ENCODE peak calls at places on chromosomes 12 and 14, in eight cellular contexts. O is PC-3; G is H7; A is effector memory CD4-positive, alpha-beta T cell; E is CD8-positive, alpha-beta T cell; S is BE2C; Q is brain microvascular endothelial cell; F is RWPE2. P is an unnamed sample.

GRCh38 chr12:10967409-10967808 is 19.3 kb downstream of the TAS2R50 start:
- DNase-seq in O (no peak), G (no peak), A (no peak), E (no peak), S (no peak), Q (no peak), F (no peak), P (no peak)

GRCh38 chr12:129750426-129750825 is 153.4 kb downstream of the TMEM132D start:
- DNase-seq in O (no peak), G (no peak), A (no peak), E (no peak), S (no peak), Q (peak; percentile 77), F (no peak), P (no peak)

GRCh38 chr14:85934123-85934885 is 404.4 kb downstream of the FLRT2 start:
- DNase-seq in O (peak; percentile 42), G (no peak), A (peak; percentile 50), E (peak; percentile 37), S (peak; percentile 9), Q (no peak), F (no peak), P (peak; percentile 1)

GRCh38 chr14:52730708-52731111 is 744 bp downstream of the STYX start:
- DNase-seq in O (peak; percentile 45), G (no peak), A (no peak), E (no peak), S (no peak), Q (peak; percentile 12), F (no peak), P (no peak)

GRCh38 chr12:52370906-52371608 is 3.8 kb upstream of the KRT85 start:
- DNase-seq in O (no peak), G (no peak), A (no peak), E (no peak), S (no peak), Q (peak; percentile 30), F (no peak), P (no peak)

GRCh38 chr14:29601559-29602109 is 326.0 kb downstream of the PRKD1 start:
- DNase-seq in O (no peak), G (no peak), A (no peak), E (no peak), S (no peak), Q (no peak), F (no peak), P (peak; percentile 22)

GRCh38 chr14:79543966-79544365 is 667.3 kb downstream of the DIO2 start:
- DNase-seq in O (peak; percentile 82), G (peak; percentile 19), A (no peak), E (no peak), S (no peak), Q (peak; percentile 82), F (no peak), P (peak; percentile 32)

GRCh38 chr14:100330396-100330931 is 7.3 kb downstream of the SLC25A47 start:
- DNase-seq in O (no peak), G (peak; percentile 70), A (no peak), E (no peak), S (no peak), Q (no peak), F (no peak), P (no peak)

GRCh38 chr12:101230547-101230946 is 20.5 kb upstream of the SLC5A8 start:
- DNase-seq in O (peak; percentile 72), G (no peak), A (no peak), E (no peak), S (no peak), Q (peak; percentile 11), F (no peak), P (no peak)

GRCh38 chr14:96181188-96181762 is 23.4 kb upstream of the BDKRB2 start:
- DNase-seq in O (no peak), G (no peak), A (no peak), E (no peak), S (no peak), Q (no peak), F (no peak), P (no peak)

GRCh38 chr14:104866451-104867370 is 1.6 kb downstream of the CEP170B start:
- DNase-seq in O (no peak), G (no peak), A (no peak), E (no peak), S (no peak), Q (no peak), F (peak; percentile 65), P (no peak)

GRCh38 chr14:104863923-104864266 is 1.2 kb upstream of the CEP170B start:
- DNase-seq in O (no peak), G (no peak), A (no peak), E (no peak), S (peak; percentile 3), Q (no peak), F (no peak), P (no peak)

GRCh38 chr14:104864267-104865068 is 600 bp upstream of the CEP170B start:
- DNase-seq in O (peak; percentile 77), G (peak; percentile 96), A (no peak), E (no peak), S (peak; percentile 25), Q (no peak), F (peak; percentile 96), P (peak; percentile 34)

GRCh38 chr14:104865631-104866441 is 768 bp downstream of the CEP170B start:
- DNase-seq in O (peak; percentile 61), G (peak; percentile 93), A (no peak), E (no peak), S (peak; percentile 30), Q (peak; percentile 57), F (peak; percentile 85), P (peak; percentile 73)

DNA sequence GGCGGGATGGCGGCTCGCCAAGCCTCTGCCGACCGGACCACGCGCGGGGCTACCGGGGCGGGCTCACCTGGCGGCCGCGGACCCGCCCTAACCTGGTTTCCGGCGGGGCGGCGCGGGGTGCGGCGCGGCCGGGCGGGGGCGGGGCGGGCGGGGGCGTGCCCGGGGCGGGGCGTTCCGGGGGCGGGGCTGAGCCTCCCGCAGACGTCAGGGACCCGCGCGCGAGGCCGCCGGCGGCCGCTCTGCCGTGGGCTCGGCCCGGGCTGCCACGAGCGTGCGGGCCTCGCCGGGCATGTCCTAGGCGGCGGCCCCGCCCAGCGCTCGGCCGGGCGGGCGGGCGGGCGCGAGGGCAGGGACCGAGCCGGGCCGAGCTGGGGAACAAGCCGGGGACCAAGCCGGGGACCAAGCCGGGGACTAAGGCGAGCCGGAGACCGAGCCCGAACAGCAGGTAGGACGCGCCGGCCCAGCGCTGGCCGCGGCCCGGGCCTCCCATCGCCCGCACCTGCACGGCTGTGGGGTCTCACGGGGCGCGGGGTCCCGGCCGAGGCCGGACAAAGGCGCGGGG is at the start of gene CEP170B:
- DNase-seq in O (peak; percentile 36), G (peak; percentile 98), A (peak; percentile 28), E (peak; percentile 28), S (peak; percentile 51), Q (no peak), F (no peak), P (peak; percentile 63)
- H3K27me3 ChIP-seq in O (no peaks in the 10 kb centered on the region), G (peaks cover 11% of the 10 kb centered on the region), A (no peaks in the 10 kb centered on the region), E (peaks cover 8% of the 10 kb centered on the region), S (peaks cover 31% of the 10 kb centered on the region), Q (peaks cover 9% of the 10 kb centered on the region), F (no peaks in the 10 kb centered on the region), P (peaks cover 18% of the 10 kb centered on the region)

DNA sequence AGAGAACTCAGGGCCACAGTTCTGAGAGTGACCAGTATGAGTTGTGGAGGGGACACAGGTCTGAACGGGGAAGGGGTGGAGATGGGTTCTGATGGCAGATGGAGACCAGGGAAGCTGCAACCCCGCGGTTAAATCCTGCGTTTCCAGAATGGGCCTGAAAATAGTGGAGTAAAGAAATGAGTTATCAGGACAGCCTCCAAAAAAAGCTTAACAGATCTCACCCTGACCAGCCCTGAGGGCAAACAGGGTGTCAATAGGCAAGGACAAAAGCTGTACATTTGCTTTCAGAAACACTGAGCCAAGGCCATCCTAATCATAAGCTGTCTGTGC is 555 bp upstream of the RTN1 start:
- DNase-seq in O (no peak), G (no peak), A (no peak), E (no peak), S (no peak), Q (no peak), F (no peak), P (no peak)
- H3K27me3 ChIP-seq in O (peaks cover 84% of the 10 kb centered on the region), G (peaks cover 52% of the 10 kb centered on the region), A (peaks cover 16% of the 10 kb centered on the region), E (peaks cover 28% of the 10 kb centered on the region), S (peaks cover 49% of the 10 kb centered on the region), Q (peaks cover 9% of the 10 kb centered on the region), F (peaks cover 84% of the 10 kb centered on the region), P (peaks cover 79% of the 10 kb centered on the region)

GRCh38 chr12:120376890-120377572 is 8.1 kb upstream of the MSI1 start:
- DNase-seq in O (no peak), G (no peak), A (no peak), E (no peak), S (no peak), Q (no peak), F (no peak), P (no peak)
- H3K27me3 ChIP-seq in O (peaks cover 8% of the 10 kb centered on the region), G (no peaks in the 10 kb centered on the region), A (no peaks in the 10 kb centered on the region), E (peaks cover 4% of the 10 kb centered on the region), S (peaks cover 16% of the 10 kb centered on the region), Q (peaks cover 19% of the 10 kb centered on the region), F (peaks cover 9% of the 10 kb centered on the region), P (no peaks in the 10 kb centered on the region)

DNA sequence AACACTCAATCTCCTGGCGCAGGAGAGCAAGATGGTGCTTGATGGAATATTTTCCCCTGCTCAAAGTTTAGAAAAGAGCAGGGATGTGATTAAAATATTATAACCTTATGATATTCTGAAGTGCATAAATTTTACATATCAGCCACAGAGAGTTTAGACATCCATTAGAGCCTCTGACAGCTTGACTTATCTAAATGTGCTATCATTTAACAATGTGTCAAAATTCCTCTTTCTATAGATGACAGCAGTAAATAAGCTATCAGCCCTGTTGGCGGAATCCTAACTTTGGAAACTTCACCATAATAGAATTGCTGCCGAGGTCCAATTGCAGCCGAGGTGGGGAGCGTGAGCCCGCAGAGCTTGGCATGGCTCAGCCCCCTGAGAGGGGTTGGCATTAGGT is 117.7 kb upstream of the MYL2 start:
- DNase-seq in O (no peak), G (no peak), A (no peak), E (no peak), S (no peak), Q (no peak), F (no peak), P (no peak)
- H3K27me3 ChIP-seq in O (peaks cover 56% of the 10 kb centered on the region), G (peaks cover 19% of the 10 kb centered on the region), A (peaks cover 29% of the 10 kb centered on the region), E (peaks cover 19% of the 10 kb centered on the region), S (peaks cover 51% of the 10 kb centered on the region), Q (peaks cover 36% of the 10 kb centered on the region), F (peaks cover 5% of the 10 kb centered on the region), P (peaks cover 47% of the 10 kb centered on the region)

DNA sequence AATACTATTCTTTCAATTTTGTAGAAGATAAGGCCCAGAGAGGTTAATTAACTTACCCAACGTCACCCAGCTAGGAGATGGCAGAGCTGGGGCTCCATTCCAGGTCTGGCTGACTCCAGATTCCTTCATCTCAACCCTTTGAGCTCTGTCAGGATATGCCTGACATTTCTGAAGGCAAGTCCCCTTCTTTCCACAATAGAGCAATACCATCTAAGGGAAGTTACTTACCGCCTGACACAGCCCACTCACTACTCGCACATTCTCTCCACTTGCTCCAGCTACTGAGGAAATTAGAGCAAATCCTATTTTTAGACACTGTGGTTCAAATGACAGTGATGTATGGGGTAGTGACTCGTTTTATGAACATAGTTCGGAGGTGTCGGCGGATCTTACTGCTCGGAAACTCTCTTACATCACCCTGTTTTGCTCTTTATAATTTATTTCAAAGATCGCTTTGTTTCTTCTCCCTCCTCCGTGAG is 2.1 kb upstream of the WSCD2 start:
- DNase-seq in O (no peak), G (no peak), A (no peak), E (no peak), S (no peak), Q (no peak), F (no peak), P (no peak)
- H3K27me3 ChIP-seq in O (peaks cover 68% of the 10 kb centered on the region), G (peaks cover 21% of the 10 kb centered on the region), A (no peaks in the 10 kb centered on the region), E (peaks cover 5% of the 10 kb centered on the region), S (no peaks in the 10 kb centered on the region), Q (peaks cover 12% of the 10 kb centered on the region), F (peaks cover 47% of the 10 kb centered on the region), P (peaks cover 4% of the 10 kb centered on the region)